ENCODE peak calls at places on chromosomes 12 and 14, in nine cellular contexts. P, R, O, B, X, Q, L, I and S are unnamed samples.

GRCh38 chr12:122349078-122349477 is 73.4 kb downstream of the CLIP1 start:
- DNase-seq in X (no peak), Q (no peak), B (no peak), I (no peak), P (no peak), R (no peak), O (no peak), L (no peak), S (no peak)

GRCh38 chr12:93954160-93955112 is 193.9 kb upstream of the PLXNC1 start:
- DNase-seq in I (no peak), B (no peak), O (no peak), X (no peak), L (peak; percentile 54), Q (no peak), R (peak; percentile 28), P (no peak), S (peak; percentile 91)

GRCh38 chr12:116236986-116237385 is 40.5 kb downstream of the MED13L start:
- DNase-seq in I (no peak), P (no peak), X (peak; percentile 29), O (no peak), L (peak; percentile 32), Q (no peak), B (no peak), R (no peak), S (no peak)

GRCh38 chr14:24313912-24314311 is 2.6 kb downstream of the LTB4R start:
- DNase-seq in P (no peak), Q (no peak), X (no peak), L (no peak), R (no peak), I (no peak), O (peak; percentile 50), B (peak; percentile 55), S (no peak)

GRCh38 chr12:66329941-66330340 is 27.6 kb downstream of the HELB start:
- DNase-seq in B (no peak), Q (no peak), X (no peak), R (no peak), I (no peak), L (no peak), O (no peak), P (no peak), S (no peak)

GRCh38 chr12:53952871-53953734 is 1.6 kb upstream of the HOXC12 start:
- DNase-seq in X (peak; percentile 63), I (no peak), R (no peak), B (no peak), Q (no peak), P (no peak), L (no peak), O (no peak), S (no peak)

GRCh38 chr12:68759852-68760251 is 13.9 kb downstream of the SLC35E3 start:
- DNase-seq in P (no peak), I (no peak), R (peak; percentile 8), X (no peak), L (no peak), Q (no peak), B (no peak), O (peak; percentile 55), S (no peak)

GRCh38 chr14:29462772-29463171 is 464.9 kb downstream of the PRKD1 start:
- DNase-seq in X (no peak), O (no peak), B (no peak), P (no peak), L (no peak), I (no peak), Q (no peak), R (no peak), S (no peak)

GRCh38 chr12:75443709-75444108 is 36.8 kb upstream of the GLIPR1 start:
- DNase-seq in L (no peak), I (no peak), B (no peak), X (no peak), Q (no peak), R (peak; percentile 11), P (no peak), O (no peak), S (no peak)

GRCh38 chr14:94465042-94465441 is 11.0 kb downstream of the SERPINA9 start:
- DNase-seq in X (no peak), L (no peak), O (no peak), B (no peak), I (no peak), P (no peak), R (no peak), Q (no peak), S (no peak)

DNA sequence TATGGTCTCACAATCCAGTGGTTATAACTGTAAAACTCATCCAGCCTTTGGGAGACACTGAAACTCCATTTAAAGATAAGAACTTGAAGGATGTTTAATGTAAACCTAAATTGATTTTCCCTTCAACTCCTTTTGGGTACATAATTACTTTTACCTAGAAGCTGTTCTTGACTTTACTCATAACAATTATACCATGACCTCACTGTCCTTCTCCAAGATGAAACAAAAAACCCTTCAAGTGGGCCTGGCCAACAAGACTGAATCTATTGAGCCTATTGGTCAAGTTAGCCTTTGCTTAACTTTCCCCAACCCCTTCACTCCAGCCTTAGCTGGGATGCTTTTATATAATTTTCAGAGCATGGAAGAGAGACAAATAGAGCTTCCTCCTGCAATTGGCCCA is 22.5 kb downstream of the PARP2 start:
- DNase-seq in B (no peak), X (no peak), R (no peak), L (no peak), O (no peak), P (no peak), Q (no peak), I (no peak), S (no peak)
- H3K27ac ChIP-seq in B (no peak overlapping the region), X (no peak overlapping the region), R (no peak overlapping the region), L (no peak overlapping the region), O (no peak overlapping the region), P (no peak overlapping the region), Q (no peak overlapping the region), I (no peak overlapping the region), S (no peak overlapping the region)

GRCh38 chr12:44504799-44505198 is 371.3 kb downstream of the NELL2 start:
- DNase-seq in O (no peak), R (no peak), X (no peak), I (no peak), L (no peak), B (no peak), Q (no peak), P (no peak), S (no peak)

GRCh38 chr12:44511289-44511688 is 364.8 kb downstream of the NELL2 start:
- DNase-seq in O (no peak), I (no peak), P (no peak), B (no peak), Q (no peak), L (no peak), X (no peak), R (no peak), S (no peak)

GRCh38 chr12:44510510-44510909 is 365.6 kb downstream of the NELL2 start:
- DNase-seq in B (no peak), R (no peak), P (no peak), Q (no peak), L (no peak), X (no peak), I (no peak), O (no peak), S (no peak)

GRCh38 chr12:44507471-44507870 is 368.6 kb downstream of the NELL2 start:
- DNase-seq in X (no peak), L (no peak), I (no peak), Q (no peak), O (no peak), B (no peak), R (no peak), P (no peak), S (no peak)

DNA sequence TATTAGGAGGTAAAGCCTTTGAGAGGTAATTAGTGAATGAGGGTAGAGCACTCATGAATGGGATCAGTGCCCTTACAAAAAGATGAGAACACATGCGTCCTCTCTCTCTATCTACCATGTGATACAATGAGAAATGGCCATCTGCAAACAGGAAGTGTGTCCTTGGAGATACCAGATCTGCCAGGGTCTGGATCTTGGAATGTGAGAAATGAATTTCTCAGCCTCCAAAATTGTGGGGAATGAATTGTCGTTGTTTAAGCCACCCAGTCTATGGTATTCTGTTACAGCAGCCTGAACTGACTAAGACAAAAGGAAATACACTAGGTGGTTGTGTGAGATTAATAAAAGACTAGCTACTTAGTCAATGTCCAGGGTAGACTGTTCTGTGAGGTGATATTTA is 366.6 kb downstream of the NELL2 start:
- DNase-seq in R (no peak), O (no peak), I (no peak), Q (no peak), L (no peak), B (no peak), X (peak; percentile 56), P (no peak), S (no peak)
- H3K4me1 ChIP-seq in R (no peaks in the 10 kb centered on the region), O (no peaks in the 10 kb centered on the region), I (no peaks in the 10 kb centered on the region), Q (no peaks in the 10 kb centered on the region), L (no peaks in the 10 kb centered on the region), B (no peaks in the 10 kb centered on the region), X (peaks cover 21% of the 10 kb centered on the region), P (no peaks in the 10 kb centered on the region), S (peaks cover 3% of the 10 kb centered on the region)

GRCh38 chr12:58955849-58956248 is 35.5 kb upstream of the LRIG3 start:
- DNase-seq in O (no peak), I (no peak), B (no peak), L (no peak), P (no peak), Q (no peak), R (no peak), X (peak; percentile 38), S (no peak)
- H3K9me3 ChIP-seq in O (no peaks in the 10 kb centered on the region), I (no peaks in the 10 kb centered on the region), B (no peaks in the 10 kb centered on the region), L (no peaks in the 10 kb centered on the region), P (no peaks in the 10 kb centered on the region), Q (no peaks in the 10 kb centered on the region), R (no peaks in the 10 kb centered on the region), X (no peaks in the 10 kb centered on the region), S (no peaks in the 10 kb centered on the region)

DNA sequence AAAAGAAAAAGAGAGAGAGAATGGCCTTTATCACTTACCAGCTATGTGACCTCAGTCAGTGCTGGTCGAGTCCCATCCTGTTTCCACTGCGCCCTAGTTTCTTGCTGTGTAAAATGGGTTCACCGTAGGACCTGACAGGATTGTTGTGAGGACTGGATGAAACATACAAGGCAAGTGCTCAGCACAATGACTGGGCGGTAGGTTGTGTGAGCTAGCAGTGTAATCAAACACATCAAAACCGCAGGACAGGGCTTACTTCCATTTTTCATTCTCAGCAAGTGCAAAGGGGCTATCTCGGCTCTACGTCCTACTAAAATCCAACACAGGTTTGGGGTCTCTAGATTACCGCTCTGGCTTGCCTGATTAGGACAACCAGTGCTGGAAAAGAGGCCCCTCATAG is 36.4 kb upstream of the ATXN2 start:
- DNase-seq in Q (no peak), P (no peak), L (no peak), B (no peak), I (no peak), X (no peak), R (peak; percentile 23), O (no peak), S (no peak)
- H3K27ac ChIP-seq in Q (no peak overlapping the region), P (peak overlapping the region; percentile 7), L (peak overlapping the region; percentile 52), B (no peak overlapping the region), I (no peak overlapping the region), X (peak overlapping the region; percentile 93), R (no peak overlapping the region), O (peak overlapping the region; percentile 50), S (peak overlapping the region; percentile 75)